ENCODE peak calls at places on chromosomes 3 and 15, in six cellular contexts. One of them, this sample, is unnamed.

GRCh38 chr3:99084156-99084555 is 182.7 kb upstream of the DCBLD2 start:
- DNase-seq in right lobe of liver: no peak
- DNase-seq in body of pancreas: no peak
- DNase-seq in A549: no peak
- DNase-seq in HepG2: no peak
- DNase-seq in testis: no peak
- DNase-seq in this sample: no peak

GRCh38 chr3:111246967-111247760 is 175.5 kb downstream of the NECTIN3 start:
- DNase-seq in right lobe of liver: no peak
- DNase-seq in body of pancreas: no peak
- DNase-seq in testis: no peak
- DNase-seq in A549: peak
- DNase-seq in HepG2: peak
- DNase-seq in this sample: no peak

GRCh38 chr3:68931406-68932149 is 769 bp downstream of the TAFA4 start:
- DNase-seq in body of pancreas: no peak
- DNase-seq in right lobe of liver: no peak
- DNase-seq in testis: no peak
- DNase-seq in A549: no peak
- DNase-seq in HepG2: no peak
- DNase-seq in this sample: no peak

GRCh38 chr3:16484216-16484615 is 29.3 kb downstream of the RFTN1 start:
- DNase-seq in body of pancreas: peak
- DNase-seq in testis: peak
- DNase-seq in A549: no peak
- DNase-seq in HepG2: no peak
- DNase-seq in right lobe of liver: no peak
- DNase-seq in this sample: no peak

GRCh38 chr3:69231929-69232437 is 109.6 kb upstream of the LMOD3 start:
- DNase-seq in A549: peak
- DNase-seq in body of pancreas: no peak
- DNase-seq in HepG2: no peak
- DNase-seq in right lobe of liver: no peak
- DNase-seq in testis: no peak
- DNase-seq in this sample: no peak

GRCh38 chr15:93476491-93477176 is 387.6 kb upstream of the RGMA start:
- DNase-seq in HepG2: no peak
- DNase-seq in testis: no peak
- DNase-seq in right lobe of liver: no peak
- DNase-seq in A549: no peak
- DNase-seq in body of pancreas: no peak
- DNase-seq in this sample: no peak

GRCh38 chr3:97658670-97659285 is 105.8 kb upstream of the ARL6 start:
- DNase-seq in HepG2: peak
- DNase-seq in right lobe of liver: no peak
- DNase-seq in body of pancreas: no peak
- DNase-seq in testis: no peak
- DNase-seq in A549: peak
- DNase-seq in this sample: no peak

GRCh38 chr3:113908133-113908532 is 39.7 kb upstream of the ZDHHC23 start:
- DNase-seq in body of pancreas: no peak
- DNase-seq in testis: no peak
- DNase-seq in right lobe of liver: no peak
- DNase-seq in HepG2: no peak
- DNase-seq in A549: no peak
- DNase-seq in this sample: no peak

GRCh38 chr3:167241048-167241845 is 138.8 kb downstream of the ZBBX start:
- DNase-seq in right lobe of liver: no peak
- DNase-seq in HepG2: no peak
- DNase-seq in A549: no peak
- DNase-seq in body of pancreas: no peak
- DNase-seq in testis: no peak
- DNase-seq in this sample: no peak

GRCh38 chr3:46695177-46695961 is 1.9 kb upstream of the ALS2CL start:
- DNase-seq in testis: peak
- DNase-seq in body of pancreas: no peak
- DNase-seq in right lobe of liver: no peak
- DNase-seq in A549: peak
- DNase-seq in HepG2: no peak
- DNase-seq in this sample: peak

GRCh38 chr15:100525894-100526512 is 2.7 kb downstream of the CERS3 start:
- DNase-seq in body of pancreas: peak
- DNase-seq in A549: no peak
- DNase-seq in testis: peak
- DNase-seq in right lobe of liver: peak
- DNase-seq in HepG2: no peak
- DNase-seq in this sample: no peak

GRCh38 chr3:43855674-43856299 is 165.0 kb downstream of the ABHD5 start:
- DNase-seq in right lobe of liver: peak
- DNase-seq in A549: peak
- DNase-seq in body of pancreas: peak
- DNase-seq in testis: peak
- DNase-seq in HepG2: peak
- DNase-seq in this sample: peak
- TF ChIP-seq CTCF in right lobe of liver: peak
- TF ChIP-seq CTCF in A549: peak
- TF ChIP-seq CTCF in body of pancreas: peak
- TF ChIP-seq CTCF in testis: peak
- TF ChIP-seq CTCF in HepG2: peak
- TF ChIP-seq CTCF in this sample: peak

DNA sequence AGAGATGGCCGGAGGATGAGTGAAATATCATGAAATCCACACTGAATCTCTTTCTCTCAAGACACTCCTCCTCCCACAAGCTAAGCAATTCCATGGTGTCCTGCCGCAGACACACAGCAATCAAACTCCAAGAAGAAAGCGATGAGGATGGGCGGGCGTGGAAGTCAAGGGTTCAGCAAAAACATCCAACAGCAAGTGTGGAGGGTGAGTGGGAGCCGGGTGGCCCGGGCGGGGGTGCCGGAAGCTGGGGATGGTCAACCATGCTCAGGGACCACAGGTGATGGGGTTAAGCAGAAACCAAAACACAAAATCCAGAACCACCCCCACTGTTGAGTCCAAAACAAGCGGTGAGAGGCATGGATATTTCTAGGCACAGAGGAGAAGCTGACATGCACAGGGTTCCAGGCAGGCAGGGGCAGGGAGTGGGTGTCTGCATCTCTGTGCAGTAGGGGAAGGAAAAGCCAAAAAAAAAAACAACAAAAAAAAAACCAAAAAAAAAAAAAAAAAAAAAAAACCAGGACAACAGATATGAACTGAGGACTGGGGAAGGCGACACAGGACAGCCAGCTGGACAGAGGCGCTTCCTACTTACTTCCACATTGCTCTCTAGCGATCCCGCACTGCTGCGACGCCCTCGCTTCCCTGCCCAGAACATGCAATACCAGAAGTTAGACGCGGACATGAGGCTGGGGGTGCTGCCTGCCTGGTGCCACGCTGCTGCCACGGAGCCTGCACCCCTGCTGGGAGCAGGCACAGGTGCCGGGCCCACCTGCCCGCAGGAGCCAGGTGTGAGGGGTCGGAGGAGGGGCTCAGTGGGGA is 61.0 kb upstream of the RPL32 start:
- DNase-seq in A549: no peak
- DNase-seq in HepG2: no peak
- DNase-seq in body of pancreas: no peak
- DNase-seq in testis: no peak
- DNase-seq in right lobe of liver: peak
- DNase-seq in this sample: peak
- H3K27ac ChIP-seq in A549: no peak
- H3K27ac ChIP-seq in HepG2: peak
- H3K27ac ChIP-seq in body of pancreas: no peak
- H3K27ac ChIP-seq in testis: no peak
- H3K27ac ChIP-seq in right lobe of liver: no peak
- H3K27ac ChIP-seq in this sample: no peak

DNA sequence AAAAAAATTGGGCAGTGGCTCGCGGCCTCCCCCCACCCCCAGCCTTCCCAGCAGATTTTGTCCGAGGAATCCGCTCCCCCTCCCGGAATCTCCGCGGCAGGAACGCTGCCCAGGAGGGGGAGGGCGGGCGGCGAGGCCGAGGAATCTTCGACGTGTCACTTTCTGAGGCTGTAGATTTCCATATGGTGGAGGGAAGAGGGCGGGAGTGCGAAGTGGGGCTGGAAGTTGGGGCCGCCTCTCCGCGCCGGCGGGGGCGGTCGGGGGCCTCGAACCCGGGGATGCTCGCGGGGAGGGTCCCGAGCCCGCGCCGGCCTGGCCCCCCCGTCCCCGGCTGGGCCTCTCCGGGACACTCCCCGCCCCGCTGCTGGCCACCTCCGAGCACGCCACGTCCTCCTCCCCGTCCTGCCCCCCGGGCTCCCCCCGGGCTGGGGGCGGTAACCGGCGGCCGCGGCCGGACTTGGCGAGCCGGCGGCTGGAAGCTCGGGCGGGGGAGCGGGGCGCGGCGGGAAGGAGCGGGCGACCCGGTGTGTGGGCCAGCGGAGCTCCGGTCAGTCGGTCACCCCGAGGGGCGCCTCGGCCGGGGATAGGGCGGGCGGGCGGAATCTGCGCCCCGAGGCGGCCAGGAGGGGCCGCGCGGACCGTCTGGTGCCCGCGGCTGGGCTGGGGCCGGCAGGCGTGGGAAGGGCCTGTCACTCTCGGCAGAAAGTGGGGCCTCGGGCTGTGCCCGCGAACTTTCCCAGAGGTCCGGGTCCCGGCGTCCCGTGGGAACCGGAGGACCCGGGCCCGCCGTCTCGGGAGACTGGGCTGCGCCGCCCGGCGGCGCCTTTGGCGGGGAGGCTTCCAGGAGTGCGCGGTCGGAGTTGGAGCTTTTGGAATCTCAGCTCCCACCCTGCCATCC is 949 bp downstream of the FNDC3B start:
- DNase-seq in body of pancreas: peak
- DNase-seq in HepG2: peak
- DNase-seq in testis: peak
- DNase-seq in right lobe of liver: peak
- DNase-seq in A549: peak
- DNase-seq in this sample: peak
- TF ChIP-seq POLR2A in body of pancreas: peak
- TF ChIP-seq POLR2A in HepG2: peak
- TF ChIP-seq POLR2A in testis: no peak
- TF ChIP-seq POLR2A in right lobe of liver: peak
- TF ChIP-seq POLR2A in A549: no peak
- TF ChIP-seq POLR2A in this sample: peak

GRCh38 chr3:50154476-50154839 is 666 bp upstream of the SEMA3F start:
- DNase-seq in testis: no peak
- DNase-seq in right lobe of liver: no peak
- DNase-seq in body of pancreas: no peak
- DNase-seq in A549: no peak
- DNase-seq in HepG2: no peak
- DNase-seq in this sample: no peak
- TF ChIP-seq CTCF in testis: no peak
- TF ChIP-seq CTCF in right lobe of liver: no peak
- TF ChIP-seq CTCF in body of pancreas: peak
- TF ChIP-seq CTCF in A549: peak
- TF ChIP-seq CTCF in HepG2: peak
- TF ChIP-seq CTCF in this sample: peak

GRCh38 chr3:168878655-168879054 is 782.9 kb upstream of the GOLIM4 start:
- DNase-seq in A549: no peak
- DNase-seq in right lobe of liver: no peak
- DNase-seq in testis: no peak
- DNase-seq in body of pancreas: no peak
- DNase-seq in HepG2: no peak
- DNase-seq in this sample: no peak
- H3K27ac ChIP-seq in A549: no peak
- H3K27ac ChIP-seq in right lobe of liver: no peak
- H3K27ac ChIP-seq in testis: no peak
- H3K27ac ChIP-seq in body of pancreas: no peak
- H3K27ac ChIP-seq in HepG2: no peak
- H3K27ac ChIP-seq in this sample: no peak

GRCh38 chr3:122682016-122682374 is 1.4 kb downstream of the PARP14 start:
- DNase-seq in testis: no peak
- DNase-seq in body of pancreas: no peak
- DNase-seq in A549: no peak
- DNase-seq in right lobe of liver: no peak
- DNase-seq in HepG2: no peak
- DNase-seq in this sample: no peak

GRCh38 chr3:122679467-122680291 is 960 bp upstream of the PARP14 start:
- DNase-seq in body of pancreas: peak
- DNase-seq in testis: peak
- DNase-seq in A549: peak
- DNase-seq in HepG2: no peak
- DNase-seq in right lobe of liver: no peak
- DNase-seq in this sample: no peak

GRCh38 chr3:122681294-122682015 is 816 bp downstream of the PARP14 start:
- DNase-seq in testis: no peak
- DNase-seq in body of pancreas: no peak
- DNase-seq in HepG2: no peak
- DNase-seq in A549: no peak
- DNase-seq in right lobe of liver: no peak
- DNase-seq in this sample: no peak

GRCh38 chr3:122679085-122679466 is 1.6 kb upstream of the PARP14 start:
- DNase-seq in HepG2: peak
- DNase-seq in right lobe of liver: peak
- DNase-seq in A549: peak
- DNase-seq in body of pancreas: peak
- DNase-seq in testis: peak
- DNase-seq in this sample: peak

GRCh38 chr3:122680381-122681293 is at the start of gene PARP14:
- DNase-seq in HepG2: peak
- DNase-seq in body of pancreas: peak
- DNase-seq in testis: peak
- DNase-seq in right lobe of liver: peak
- DNase-seq in A549: peak
- DNase-seq in this sample: peak
- TF ChIP-seq POLR2A in HepG2: peak
- TF ChIP-seq POLR2A in body of pancreas: peak
- TF ChIP-seq POLR2A in testis: no peak
- TF ChIP-seq POLR2A in right lobe of liver: peak
- TF ChIP-seq POLR2A in A549: peak
- TF ChIP-seq POLR2A in this sample: no peak

GRCh38 chr15:80936288-80937078 is 53.1 kb downstream of the MESD start:
- DNase-seq in body of pancreas: no peak
- DNase-seq in HepG2: no peak
- DNase-seq in testis: no peak
- DNase-seq in A549: no peak
- DNase-seq in right lobe of liver: no peak
- DNase-seq in this sample: no peak
- TF ChIP-seq CTCF in body of pancreas: no peak
- TF ChIP-seq CTCF in HepG2: no peak
- TF ChIP-seq CTCF in testis: no peak
- TF ChIP-seq CTCF in A549: no peak
- TF ChIP-seq CTCF in right lobe of liver: no peak
- TF ChIP-seq CTCF in this sample: no peak

GRCh38 chr15:43789409-43789808 is 2.7 kb upstream of the SERF2 start:
- DNase-seq in body of pancreas: no peak
- DNase-seq in HepG2: no peak
- DNase-seq in testis: no peak
- DNase-seq in A549: no peak
- DNase-seq in right lobe of liver: no peak
- DNase-seq in this sample: no peak
- H3K27ac ChIP-seq in body of pancreas: peak
- H3K27ac ChIP-seq in HepG2: no peak
- H3K27ac ChIP-seq in testis: no peak
- H3K27ac ChIP-seq in A549: no peak
- H3K27ac ChIP-seq in right lobe of liver: no peak
- H3K27ac ChIP-seq in this sample: no peak